ENCODE peak calls at places on chromosome 15, in five cellular contexts. D is breast epithelium, V is Peyer's patch, G is H1, F is heart left ventricle. C is an unnamed sample.

GRCh38 chr15:63332367-63333078 is 49.1 kb downstream of the CA12 start:
- DNase-seq in D (no peak), V (no peak), G (no peak), F (no peak), C (no peak)

GRCh38 chr15:33639968-33640367 is 328.3 kb upstream of the CHRM5 start:
- DNase-seq in D (no peak), V (no peak), G (no peak), F (no peak), C (no peak)

GRCh38 chr15:66715181-66715624 is 13.2 kb downstream of the SMAD6 start:
- DNase-seq in D (no peak), V (no peak), G (no peak), F (no peak), C (no peak)

GRCh38 chr15:58306591-58307312 is 125.0 kb upstream of the LIPC start:
- DNase-seq in D (no peak), V (no peak), G (no peak), F (no peak), C (no peak)

GRCh38 chr15:71182522-71182921 is 67.3 kb downstream of the THSD4 start:
- DNase-seq in D (no peak), V (no peak), G (no peak), F (no peak), C (no peak)

GRCh38 chr15:72599855-72600464 is 54.5 kb upstream of the GOLGA6B start:
- DNase-seq in D (no peak), V (no peak), G (no peak), F (no peak), C (no peak)

GRCh38 chr15:57703387-57703786 is 3.1 kb upstream of the POLR2M start:
- DNase-seq in D (no peak), V (no peak), G (no peak), F (no peak), C (no peak)

GRCh38 chr15:63354771-63355650 is 26.6 kb downstream of the CA12 start:
- DNase-seq in D (no peak), V (peak), G (no peak), F (no peak), C (no peak)

GRCh38 chr15:69926011-69926410 is 171.7 kb downstream of the TLE3 start:
- DNase-seq in D (no peak), V (no peak), G (no peak), F (no peak), C (no peak)

GRCh38 chr15:82647045-82647834 is at the start of gene CPEB1:
- DNase-seq in D (no peak), V (peak), G (peak), F (peak), C (no peak)

GRCh38 chr15:36775209-36775608 is 195.8 kb downstream of the CDIN1 start:
- DNase-seq in D (no peak), V (no peak), G (no peak), F (no peak), C (no peak)

GRCh38 chr15:90838066-90838465 is 30.3 kb upstream of the FURIN start:
- DNase-seq in D (no peak), V (no peak), G (no peak), F (no peak), C (no peak)

GRCh38 chr15:34673241-34673640 is 81.6 kb downstream of the GJD2 start:
- DNase-seq in D (no peak), V (no peak), G (no peak), F (no peak), C (no peak)

GRCh38 chr15:28933710-28934445 is 48.1 kb downstream of the APBA2 start:
- DNase-seq in D (no peak), V (peak), G (no peak), F (no peak), C (no peak)

GRCh38 chr15:48447058-48447457 is 115.8 kb downstream of the DUT start:
- DNase-seq in D (no peak), V (no peak), G (no peak), F (no peak), C (no peak)

GRCh38 chr15:48717458-48717857 is 71.9 kb upstream of the FBN1 start:
- DNase-seq in D (no peak), V (no peak), G (no peak), F (no peak), C (no peak)

GRCh38 chr15:35019401-35020327 is 31.6 kb upstream of the ZNF770 start:
- DNase-seq in D (no peak), V (no peak), G (peak), F (no peak), C (no peak)

GRCh38 chr15:70165811-70166284 is 68.1 kb upstream of the TLE3 start:
- DNase-seq in D (no peak), V (peak), G (no peak), F (peak), C (no peak)

GRCh38 chr15:37133619-37134018 is 33.3 kb upstream of the MEIS2 start:
- DNase-seq in D (no peak), V (no peak), G (no peak), F (no peak), C (no peak)

DNA sequence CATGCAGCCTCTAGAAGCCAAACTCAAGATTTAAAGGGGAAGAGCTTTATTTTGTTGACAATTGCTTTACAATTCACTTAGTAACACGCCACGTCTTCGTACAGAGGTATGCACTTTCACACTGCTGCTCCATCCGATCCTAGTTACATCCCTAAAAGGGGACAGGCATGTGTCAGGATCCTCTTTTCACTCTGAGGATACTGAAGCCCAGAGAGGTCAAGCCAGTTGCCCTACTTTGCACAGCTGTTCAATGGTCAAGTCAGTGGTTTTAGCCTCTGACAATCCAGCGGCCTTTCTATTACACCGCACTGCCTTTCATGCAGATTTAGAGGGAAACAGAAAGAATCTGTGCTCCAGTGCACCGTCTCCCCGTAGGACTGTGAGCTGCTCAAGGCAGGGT is 44.9 kb upstream of the CHRNB4 start:
- DNase-seq in D (no peak), V (no peak), G (peak), F (no peak), C (no peak)
- TF ChIP-seq POLR2A in D (no peak), V (no peak), G (no peak), F (no peak), C (no peak)

GRCh38 chr15:43492673-43493601 is at the start of gene TP53BP1:
- DNase-seq in D (peak), V (peak), G (peak), F (peak), C (peak)
- TF ChIP-seq POLR2A in D (no peak), V (no peak), G (peak), F (no peak), C (no peak)

GRCh38 chr15:89829161-89829560 is 14.5 kb upstream of the ANPEP start:
- DNase-seq in D (no peak), V (no peak), G (no peak), F (no peak), C (no peak)
- TF ChIP-seq POLR2A in D (no peak), V (no peak), G (no peak), F (no peak), C (no peak)

DNA sequence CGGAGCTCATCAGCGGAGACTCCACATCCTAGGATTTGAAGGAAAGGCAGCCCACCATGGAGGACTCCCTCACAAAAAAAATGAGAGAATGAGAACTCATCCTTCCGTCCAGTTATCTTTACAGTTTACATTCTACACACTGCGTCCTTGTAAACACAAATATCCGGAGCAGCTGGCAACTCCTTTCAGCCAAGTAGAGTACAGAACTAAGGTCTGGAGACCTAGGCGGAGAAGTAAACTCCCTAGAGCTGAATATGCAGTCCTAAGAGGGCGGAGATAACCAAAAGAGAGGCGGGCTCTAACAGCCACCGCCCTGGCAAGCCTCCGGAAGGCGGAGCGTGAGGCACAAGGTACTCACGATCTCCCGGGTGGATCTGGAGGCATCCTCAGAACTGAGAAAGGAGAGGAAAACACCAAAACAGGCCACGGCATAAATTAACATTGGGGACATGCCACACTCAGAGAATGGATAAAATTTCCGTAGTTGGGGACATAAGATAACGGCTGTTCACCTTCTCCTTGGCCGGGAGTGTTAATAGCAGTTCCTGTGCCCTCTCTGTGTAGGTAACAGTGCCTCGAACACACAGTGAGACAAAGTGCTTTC is 976 bp upstream of the SIN3A start:
- DNase-seq in D (peak), V (peak), G (peak), F (peak), C (peak)
- TF ChIP-seq POLR2A in D (peak), V (peak), G (peak), F (no peak), C (peak)

GRCh38 chr15:99104788-99105515 is at the start of gene SYNM:
- DNase-seq in D (peak), V (peak), G (peak), F (peak), C (peak)
- TF ChIP-seq POLR2A in D (peak), V (no peak), G (no peak), F (no peak), C (no peak)

GRCh38 chr15:40407343-40407990 is 1.9 kb downstream of the IVD start:
- DNase-seq in D (no peak), V (no peak), G (no peak), F (no peak), C (peak)

GRCh38 chr15:40410476-40410875 is 4.9 kb downstream of the IVD start:
- DNase-seq in D (no peak), V (no peak), G (no peak), F (no peak), C (no peak)

GRCh38 chr15:40409366-40409765 is 3.8 kb downstream of the IVD start:
- DNase-seq in D (no peak), V (no peak), G (no peak), F (no peak), C (peak)

DNA sequence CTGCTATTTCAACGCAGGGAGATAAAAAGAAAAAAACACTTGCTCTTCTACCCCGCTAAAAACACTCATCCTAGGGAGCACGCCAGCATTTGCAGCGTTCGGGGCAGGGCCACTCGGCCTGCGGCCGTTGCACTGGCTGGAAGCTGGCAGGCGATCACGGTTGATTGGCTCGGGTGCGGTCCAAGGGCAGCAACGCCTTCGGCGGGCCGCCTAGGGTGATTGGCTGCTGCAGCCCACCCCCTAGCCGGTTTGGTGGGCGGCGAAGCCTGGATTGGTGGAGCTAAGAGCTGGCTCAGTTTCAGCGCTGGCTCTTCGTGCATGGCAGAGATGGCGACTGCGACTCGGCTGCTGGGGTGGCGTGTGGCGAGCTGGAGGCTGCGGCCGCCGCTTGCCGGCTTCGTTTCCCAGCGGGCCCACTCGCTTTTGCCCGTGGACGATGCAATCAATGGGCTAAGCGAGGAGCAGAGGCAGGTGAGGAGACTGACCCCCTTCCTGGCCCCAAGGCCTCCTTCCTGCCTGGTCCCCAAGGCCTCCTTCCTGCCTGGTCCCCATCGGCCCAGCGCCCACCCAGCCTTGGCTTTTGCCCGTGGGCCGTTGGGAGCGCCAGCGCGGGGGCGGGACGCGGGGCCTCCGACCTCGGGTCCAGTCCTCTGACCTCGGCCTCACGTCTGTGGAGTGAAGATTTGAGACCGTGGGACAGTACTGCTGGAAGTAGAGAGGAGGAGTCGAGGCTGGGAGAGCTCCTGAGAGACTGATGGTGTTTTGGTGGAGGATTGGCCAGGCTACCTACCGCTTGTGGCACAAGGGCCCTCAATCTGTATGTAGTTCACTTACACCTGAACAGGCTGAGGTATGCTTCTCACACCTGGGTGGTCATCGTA is at the start of gene IVD:
- DNase-seq in D (peak), V (peak), G (peak), F (peak), C (peak)
- TF ChIP-seq POLR2A in D (peak), V (peak), G (peak), F (no peak), C (peak)

GRCh38 chr15:40958723-40959122 is 5.5 kb downstream of the CHAC1 start:
- DNase-seq in D (no peak), V (peak), G (no peak), F (no peak), C (no peak)

GRCh38 chr15:40959331-40960141 is 6.3 kb downstream of the CHAC1 start:
- DNase-seq in D (no peak), V (peak), G (no peak), F (no peak), C (no peak)

GRCh38 chr15:40957041-40957555 is 3.8 kb downstream of the CHAC1 start:
- DNase-seq in D (no peak), V (peak), G (no peak), F (no peak), C (no peak)

GRCh38 chr15:40957581-40958051 is 4.3 kb downstream of the CHAC1 start:
- DNase-seq in D (peak), V (peak), G (no peak), F (peak), C (no peak)

DNA sequence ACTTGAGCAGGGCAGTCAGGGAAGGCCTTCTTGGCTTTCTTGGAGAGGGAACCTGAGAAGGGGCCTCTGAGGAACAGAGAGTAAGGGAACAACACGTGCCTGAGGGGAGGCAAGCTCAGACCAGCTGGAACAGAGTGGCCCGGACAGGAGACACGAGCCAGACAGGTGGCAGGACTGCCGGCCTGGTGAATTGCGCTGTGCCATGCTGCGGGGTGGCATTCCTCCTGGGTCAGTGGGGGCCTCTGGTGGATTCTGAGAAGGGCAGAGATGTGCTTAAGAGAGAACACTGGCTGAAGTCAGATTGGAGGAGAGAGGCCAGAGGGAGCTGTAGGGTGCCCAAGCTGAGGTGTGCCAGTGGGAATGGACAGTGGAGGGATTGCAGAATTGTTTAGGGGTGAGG is 4.9 kb downstream of the CHAC1 start:
- DNase-seq in D (peak), V (peak), G (no peak), F (no peak), C (no peak)
- TF ChIP-seq POLR2A in D (no peak), V (no peak), G (no peak), F (no peak), C (no peak)

C was measured in GM12892.